ENCODE peak calls at places on chromosomes 6 and 20, in ten cellular contexts. R, H, V, I, P, J, O, M, U and T are unnamed samples.
A peak's percentile ranks its signal among the peaks of the same experiment; 100 is the strongest.

GRCh38 chr6:5173862-5174643 is 86.7 kb downstream of the LYRM4 start:
- DNase-seq in H (no peak), U (no peak), I (no peak), R (peak; percentile 34), O (peak; percentile 61), P (peak; percentile 24), M (no peak), J (peak; percentile 63), V (peak; percentile 15), T (no peak)

GRCh38 chr20:42779216-42779615 is 410.5 kb downstream of the PTPRT start:
- DNase-seq in I (peak; percentile 48), J (no peak), P (no peak), M (no peak), H (no peak), U (no peak), R (no peak), V (no peak), O (no peak), T (no peak)

GRCh38 chr20:2800590-2801458 is at the start of gene CPXM1:
- DNase-seq in I (peak; percentile 91), O (peak; percentile 90), J (peak; percentile 52), V (no peak), P (no peak), R (no peak), H (peak; percentile 6), U (no peak), M (peak; percentile 77), T (no peak)

GRCh38 chr20:4866429-4866828 is 134.9 kb downstream of the SLC23A2 start:
- DNase-seq in M (no peak), O (no peak), R (no peak), H (no peak), P (no peak), V (no peak), I (no peak), J (no peak), U (no peak), T (no peak)

GRCh38 chr6:98203170-98203806 is 631.1 kb upstream of the POU3F2 start:
- DNase-seq in J (no peak), I (peak; percentile 61), R (no peak), H (no peak), O (no peak), U (no peak), M (no peak), P (no peak), V (no peak), T (no peak)

GRCh38 chr6:3797231-3798200 is 46.0 kb upstream of the PXDC1 start:
- DNase-seq in O (no peak), M (no peak), I (peak; percentile 61), U (no peak), R (no peak), V (no peak), H (peak; percentile 39), P (no peak), J (no peak), T (peak; percentile 75)

GRCh38 chr20:3447321-3447720 is 23.5 kb upstream of the ATRN start:
- DNase-seq in P (no peak), H (no peak), O (no peak), U (no peak), V (no peak), M (no peak), J (no peak), I (no peak), R (no peak), T (no peak)

GRCh38 chr6:35146453-35146852 is 5.3 kb upstream of the TCP11 start:
- DNase-seq in O (no peak), H (peak; percentile 54), P (peak; percentile 61), M (peak; percentile 56), R (peak; percentile 13), J (peak; percentile 46), I (peak; percentile 79), U (peak; percentile 60), V (peak; percentile 66), T (no peak)